ENCODE peak calls at places on chromosomes 6 and 20, in eight cellular contexts. T is pancreas; J is heart left ventricle; Q is breast epithelium; B is CD4-positive, CD25-positive, alpha-beta regulatory T cell; H is cardiac muscle cell; C is lung; R is dorsolateral prefrontal cortex. F is an unnamed sample.

GRCh38 chr20:5215592-5216304 is 88.9 kb downstream of the CDS2 start:
- DNase-seq in J (no peak), B (no peak), T (no peak), C (no peak), H (no peak), R (no peak), Q (no peak), F (no peak)

GRCh38 chr20:21050710-21051109 is 55.4 kb downstream of the LINC00237 start:
- DNase-seq in T (no peak), Q (no peak), C (no peak), R (no peak), J (no peak), B (no peak), H (no peak), F (no peak)

GRCh38 chr6:112019619-112020018 is 34.3 kb upstream of the CCN6 start:
- DNase-seq in Q (no peak), T (no peak), C (no peak), B (no peak), R (no peak), J (no peak), H (no peak), F (no peak)

GRCh38 chr20:38125157-38126056 is 39.7 kb downstream of the TGM2 start:
- DNase-seq in C (peak; percentile 77), Q (peak; percentile 85), T (peak; percentile 88), B (no peak), J (peak; percentile 76), R (no peak), H (no peak), F (no peak)

GRCh38 chr6:108113557-108114519 is 39.3 kb upstream of the OSTM1 start:
- DNase-seq in C (peak; percentile 38), R (no peak), Q (no peak), J (peak; percentile 21), B (peak; percentile 51), H (peak; percentile 59), T (peak; percentile 30), F (no peak)

GRCh38 chr20:1423625-1424106 is 30.8 kb upstream of the FKBP1A start:
- DNase-seq in B (peak; percentile 48), C (peak; percentile 51), T (peak; percentile 34), J (no peak), R (no peak), H (peak; percentile 43), Q (no peak), F (no peak)

GRCh38 chr6:36839819-36840379 is 655 bp upstream of the CPNE5 start:
- DNase-seq in H (peak; percentile 73), B (peak; percentile 29), C (no peak), T (no peak), Q (no peak), J (peak; percentile 75), R (no peak), F (no peak)

GRCh38 chr20:37742121-37742520 is 48.3 kb downstream of the CTNNBL1 start:
- DNase-seq in Q (no peak), C (no peak), J (no peak), B (no peak), H (no peak), T (no peak), R (no peak), F (no peak)

GRCh38 chr20:37786043-37786442 is 92.2 kb downstream of the CTNNBL1 start:
- DNase-seq in C (no peak), H (no peak), T (no peak), J (no peak), B (no peak), Q (no peak), R (no peak), F (no peak)

GRCh38 chr20:55174635-55175034 is 699.2 kb downstream of the DOK5 start:
- DNase-seq in Q (no peak), B (no peak), C (no peak), T (no peak), R (no peak), H (no peak), J (no peak), F (no peak)

GRCh38 chr20:34375977-34376430 is 12.9 kb downstream of the ITCH start:
- DNase-seq in C (no peak), H (no peak), J (no peak), B (no peak), Q (no peak), R (no peak), T (no peak), F (no peak)

GRCh38 chr20:5222919-5223634 is 93.7 kb downstream of the PROKR2 start:
- DNase-seq in H (peak; percentile 71), Q (no peak), B (peak; percentile 70), R (peak; percentile 77), C (peak; percentile 55), T (peak; percentile 45), J (peak; percentile 52), F (no peak)

GRCh38 chr6:33613146-33613793 is 7.9 kb upstream of the ITPR3 start:
- DNase-seq in J (no peak), B (no peak), T (no peak), C (no peak), Q (no peak), H (no peak), R (no peak), F (no peak)
- H3K27ac ChIP-seq in J (no peak overlapping the region), B (no peak overlapping the region), T (no peak overlapping the region), C (no peak overlapping the region), Q (peak overlapping the region; percentile 48), H (no peak overlapping the region), R (no peak overlapping the region), F (peak overlapping the region; percentile 77)

GRCh38 chr6:138044972-138045371 is 62.2 kb downstream of the PERP start:
- DNase-seq in H (no peak), J (no peak), B (no peak), Q (no peak), R (no peak), C (no peak), T (no peak), F (no peak)
- H3K27ac ChIP-seq in H (no peak overlapping the region), J (no peak overlapping the region), B (no peak overlapping the region), Q (no peak overlapping the region), R (no peak overlapping the region), C (no peak overlapping the region), T (no peak overlapping the region), F (peak overlapping the region; percentile 74)

GRCh38 chr6:5781966-5782556 is 224.7 kb downstream of the NRN1 start:
- DNase-seq in T (no peak), B (no peak), J (no peak), Q (no peak), H (no peak), R (no peak), C (no peak), F (no peak)
- H3K27ac ChIP-seq in T (no peak overlapping the region), B (no peak overlapping the region), J (peak overlapping the region; percentile 81), Q (no peak overlapping the region), H (no peak overlapping the region), R (no peak overlapping the region), C (no peak overlapping the region), F (no peak overlapping the region)

DNA sequence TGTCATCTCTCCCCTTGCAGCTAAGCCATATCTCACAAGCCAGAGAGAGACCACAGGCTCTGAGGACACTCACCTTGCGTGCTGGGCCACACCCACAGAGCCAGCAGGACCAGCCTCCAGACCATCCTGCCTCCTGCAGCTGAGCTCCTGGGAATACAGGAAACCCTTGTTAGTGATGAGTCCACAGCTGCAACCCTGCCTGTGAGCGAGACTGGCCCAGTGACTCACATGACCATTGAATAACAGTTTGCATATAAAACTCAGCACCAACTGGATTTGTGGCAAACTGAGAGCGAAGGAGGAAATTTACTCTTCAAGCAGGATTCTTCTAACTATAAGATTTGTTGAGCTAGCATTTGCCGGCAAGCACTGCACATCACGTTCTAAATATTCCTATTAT is 3.0 kb downstream of the THBS2 start:
- DNase-seq in J (peak; percentile 14), R (peak; percentile 76), H (no peak), C (no peak), B (no peak), T (no peak), Q (no peak), F (peak; percentile 77)
- H3K27ac ChIP-seq in J (peak overlapping the region; percentile 16), R (peak overlapping the region; percentile 89), H (no peak overlapping the region), C (no peak overlapping the region), B (no peak overlapping the region), T (no peak overlapping the region), Q (no peak overlapping the region), F (peak overlapping the region; percentile 22)

GRCh38 chr6:169139179-169139971 is 114.3 kb downstream of the THBS2 start:
- DNase-seq in T (no peak), B (no peak), C (peak; percentile 27), Q (no peak), J (no peak), R (no peak), H (no peak), F (no peak)

GRCh38 chr6:169145476-169145875 is 108.2 kb downstream of the THBS2 start:
- DNase-seq in B (no peak), T (no peak), H (no peak), Q (no peak), J (no peak), C (no peak), R (no peak), F (no peak)

GRCh38 chr6:169144356-169144755 is 109.3 kb downstream of the THBS2 start:
- DNase-seq in T (no peak), J (no peak), C (no peak), B (no peak), Q (no peak), H (no peak), R (no peak), F (no peak)

GRCh38 chr6:169141706-169142705 is 111.6 kb downstream of the THBS2 start:
- DNase-seq in J (no peak), H (no peak), Q (no peak), B (no peak), C (peak; percentile 30), T (no peak), R (peak; percentile 56), F (no peak)

GRCh38 chr6:169140986-169141495 is 112.6 kb downstream of the THBS2 start:
- DNase-seq in J (no peak), Q (no peak), C (no peak), T (no peak), R (no peak), B (no peak), H (no peak), F (no peak)
- H3K27ac ChIP-seq in J (peak overlapping the region; percentile 30), Q (peak overlapping the region; percentile 29), C (peak overlapping the region; percentile 34), T (no peak overlapping the region), R (no peak overlapping the region), B (no peak overlapping the region), H (no peak overlapping the region), F (no peak overlapping the region)

GRCh38 chr6:8930009-8930408 is 494.7 kb upstream of the SLC35B3 start:
- DNase-seq in R (no peak), J (no peak), C (no peak), H (no peak), B (no peak), T (no peak), Q (no peak), F (no peak)
- H3K27ac ChIP-seq in R (no peak overlapping the region), J (no peak overlapping the region), C (no peak overlapping the region), H (no peak overlapping the region), B (no peak overlapping the region), T (no peak overlapping the region), Q (no peak overlapping the region), F (no peak overlapping the region)

GRCh38 chr20:45320948-45321595 is 13.0 kb upstream of the MATN4 start:
- DNase-seq in R (no peak), H (no peak), T (no peak), Q (no peak), C (no peak), B (peak; percentile 78), J (no peak), F (no peak)
- H3K27ac ChIP-seq in R (no peak overlapping the region), H (no peak overlapping the region), T (no peak overlapping the region), Q (no peak overlapping the region), C (no peak overlapping the region), B (no peak overlapping the region), J (no peak overlapping the region), F (no peak overlapping the region)

F was measured in epithelial cell of prostate.